ENCODE peak calls at places on chromosome 13, in four cellular contexts. T is transverse colon, D is stomach, C is SK-N-SH. B is an unnamed sample.
A peak's percentile ranks its signal among the peaks of the same experiment; 100 is the strongest.

GRCh38 chr13:97403893-97404683 is 29.9 kb upstream of the RAP2A start:
- DNase-seq in D (no peak), T (no peak), C (no peak), B (no peak)

GRCh38 chr13:104875008-104875762 is 1660.3 kb downstream of the EFNB2 start:
- DNase-seq in D (no peak), T (no peak), C (no peak), B (no peak)

GRCh38 chr13:78736142-78736541 is 77.2 kb upstream of the OBI1 start:
- DNase-seq in C (no peak), D (no peak), T (no peak), B (no peak)

GRCh38 chr13:60645552-60646138 is 248.6 kb downstream of the TDRD3 start:
- DNase-seq in D (no peak), C (no peak), T (no peak), B (no peak)

GRCh38 chr13:73341748-73342147 is 282.9 kb downstream of the KLF5 start:
- DNase-seq in T (no peak), C (no peak), D (no peak), B (no peak)

GRCh38 chr13:103142091-103142594 is 75.9 kb upstream of the SLC10A2 start:
- DNase-seq in C (no peak), D (no peak), T (no peak), B (no peak)

GRCh38 chr13:71290963-71291937 is 575.8 kb downstream of the DACH1 start:
- DNase-seq in D (no peak), T (peak; percentile 19), C (no peak), B (no peak)

GRCh38 chr13:93740334-93740733 is 513.7 kb downstream of the GPC6 start:
- DNase-seq in T (no peak), C (peak; percentile 16), D (no peak), B (no peak)

GRCh38 chr13:26561636-26562537 is 4.4 kb downstream of the WASF3 start:
- DNase-seq in D (no peak), T (no peak), C (peak; percentile 51), B (no peak)

GRCh38 chr13:36362251-36362650 is 16.1 kb upstream of the SPART start:
- DNase-seq in T (no peak), D (no peak), C (no peak), B (no peak)

GRCh38 chr13:111398196-111398595 is 77.8 kb downstream of the TEX29 start:
- DNase-seq in C (no peak), T (no peak), D (peak; percentile 17), B (no peak)

DNA sequence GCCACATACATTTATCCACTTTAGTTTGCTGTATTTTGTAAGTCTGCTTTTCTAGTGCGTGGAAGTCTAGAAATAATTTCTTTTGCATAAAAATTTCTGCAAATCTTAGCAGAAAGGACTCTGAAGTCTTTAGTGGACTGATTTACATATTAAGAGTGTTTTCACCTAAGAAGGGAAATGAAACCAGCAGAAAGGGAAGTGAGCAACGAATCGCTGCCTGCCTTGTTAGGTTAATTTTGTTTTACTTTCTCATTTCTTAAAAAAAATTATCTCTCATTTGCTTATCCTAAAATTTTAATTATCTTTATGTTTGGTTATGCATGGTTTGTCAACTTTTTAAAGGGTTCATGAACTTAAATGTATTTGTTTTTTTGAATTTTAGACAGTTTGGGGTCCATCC is 767 bp upstream of the GPR18 start:
- DNase-seq in D (no peak), T (no peak), C (no peak), B (no peak)
- H3K4me3 ChIP-seq in D (no peak overlapping the region), T (no peak overlapping the region), C (no peak overlapping the region), B (no peak overlapping the region)

GRCh38 chr13:110290153-110290552 is 16.8 kb downstream of the COL4A1 start:
- DNase-seq in T (no peak), D (no peak), C (no peak), B (no peak)
- TF ChIP-seq EP300 in T (peak; percentile 58), D (no peak), C (no peak), B (no peak)

DNA sequence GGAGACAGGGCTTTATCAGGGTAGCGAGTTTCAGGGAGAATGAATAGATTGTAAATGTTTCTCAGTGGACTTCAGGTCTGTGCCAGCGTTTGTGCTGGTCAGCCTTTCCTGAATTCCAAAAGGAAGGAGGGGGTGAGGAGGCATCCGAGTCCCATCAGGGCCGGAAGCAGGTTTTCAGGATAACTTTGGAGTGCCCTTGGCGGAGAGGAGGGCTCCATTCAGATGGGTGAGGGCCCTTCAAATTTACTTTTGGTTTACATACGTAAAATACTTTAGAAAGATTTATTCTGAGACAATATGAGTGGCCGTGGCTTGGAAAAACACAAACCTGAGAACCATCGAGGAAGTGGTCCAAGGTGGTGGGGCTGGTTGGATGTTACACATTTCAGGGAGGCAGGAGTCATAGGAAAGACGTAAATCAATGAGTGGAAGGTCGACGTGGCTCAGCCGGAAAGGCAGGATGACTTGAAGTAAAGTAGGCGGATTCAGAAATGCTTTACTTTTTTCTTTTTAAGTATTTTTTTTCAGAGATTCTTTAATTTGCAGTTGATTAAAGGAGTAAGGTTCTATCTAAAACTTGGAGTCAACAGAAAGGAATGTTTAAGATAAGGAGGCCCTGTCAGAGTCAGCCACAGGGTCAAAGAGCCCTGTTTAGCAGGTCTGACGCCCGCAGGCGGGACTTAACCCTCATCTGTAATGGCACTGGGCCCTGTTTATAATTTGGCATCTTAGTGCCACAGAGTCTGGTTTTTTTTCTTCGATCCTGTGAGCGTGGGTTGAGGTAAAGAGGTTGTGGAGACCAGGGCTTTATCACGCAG is 32.8 kb downstream of the ATP11A start:
- DNase-seq in D (peak; percentile 79), T (no peak), C (no peak), B (peak; percentile 62)
- TF ChIP-seq POLR2AphosphoS5 in D (peak; percentile 8), T (no peak), C (no peak), B (no peak)

GRCh38 chr13:48625396-48626076 is 28.2 kb upstream of the CYSLTR2 start:
- DNase-seq in T (no peak), D (no peak), C (no peak), B (no peak)
- H3K4me3 ChIP-seq in T (no peak overlapping the region), D (no peak overlapping the region), C (no peak overlapping the region), B (no peak overlapping the region)

GRCh38 chr13:46126074-46126473 is 21.2 kb upstream of the CPB2 start:
- DNase-seq in T (no peak), C (no peak), D (no peak), B (no peak)

GRCh38 chr13:46126552-46127171 is 21.8 kb upstream of the CPB2 start:
- DNase-seq in C (peak; percentile 68), D (peak; percentile 78), T (peak; percentile 45), B (no peak)

GRCh38 chr13:46127336-46128023 is 22.6 kb upstream of the CPB2 start:
- DNase-seq in D (no peak), C (no peak), T (no peak), B (no peak)

GRCh38 chr13:46124531-46124966 is 19.7 kb upstream of the CPB2 start:
- DNase-seq in D (no peak), C (no peak), T (no peak), B (no peak)

DNA sequence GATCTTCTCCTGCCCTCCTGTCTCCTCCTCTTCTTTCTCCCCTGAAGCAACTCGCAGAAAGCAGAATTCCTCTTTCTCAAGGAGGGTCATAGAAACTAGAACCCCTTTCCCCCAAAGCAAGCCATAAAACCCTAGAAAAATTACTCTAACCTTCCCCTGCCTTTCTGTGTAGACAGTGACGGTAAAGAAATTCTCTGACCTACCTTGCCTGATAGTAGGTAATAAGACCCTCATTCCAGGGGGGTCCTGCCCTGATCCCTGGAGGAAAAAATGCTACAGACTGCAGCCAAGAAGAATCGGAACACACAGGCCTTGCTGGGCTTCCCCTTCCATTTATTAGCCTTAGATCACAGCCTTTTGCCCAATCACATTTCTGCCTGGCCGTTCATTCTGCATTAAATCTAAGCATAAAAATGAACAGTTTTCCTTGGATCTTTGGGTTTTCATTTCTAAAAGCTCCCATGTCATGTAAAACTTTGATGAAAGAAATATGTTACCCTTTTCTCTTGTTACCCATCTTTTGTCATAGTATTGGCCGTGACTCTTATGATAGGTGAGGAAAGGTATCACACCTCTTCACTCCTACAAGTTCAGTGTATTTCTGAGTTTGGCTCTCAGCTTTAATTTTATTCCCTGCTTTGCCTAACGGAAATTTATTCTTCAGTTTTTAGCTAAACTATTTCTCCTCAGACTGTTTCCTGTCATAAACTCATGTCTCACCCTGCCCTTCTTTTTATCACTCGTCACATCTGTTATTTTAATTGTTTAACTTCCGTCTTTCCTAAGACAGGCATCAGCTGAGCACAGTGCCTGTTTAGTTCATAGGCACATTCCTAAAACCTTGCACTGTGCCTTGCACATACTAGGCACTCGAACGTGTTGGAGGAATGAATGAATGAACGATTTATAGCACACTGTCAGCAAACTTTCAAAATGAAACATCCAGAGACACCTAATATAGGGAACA is 20.4 kb upstream of the CPB2 start:
- DNase-seq in C (no peak), T (no peak), D (no peak), B (no peak)
- TF ChIP-seq EP300 in C (no peak), T (no peak), D (no peak), B (no peak)

DNA sequence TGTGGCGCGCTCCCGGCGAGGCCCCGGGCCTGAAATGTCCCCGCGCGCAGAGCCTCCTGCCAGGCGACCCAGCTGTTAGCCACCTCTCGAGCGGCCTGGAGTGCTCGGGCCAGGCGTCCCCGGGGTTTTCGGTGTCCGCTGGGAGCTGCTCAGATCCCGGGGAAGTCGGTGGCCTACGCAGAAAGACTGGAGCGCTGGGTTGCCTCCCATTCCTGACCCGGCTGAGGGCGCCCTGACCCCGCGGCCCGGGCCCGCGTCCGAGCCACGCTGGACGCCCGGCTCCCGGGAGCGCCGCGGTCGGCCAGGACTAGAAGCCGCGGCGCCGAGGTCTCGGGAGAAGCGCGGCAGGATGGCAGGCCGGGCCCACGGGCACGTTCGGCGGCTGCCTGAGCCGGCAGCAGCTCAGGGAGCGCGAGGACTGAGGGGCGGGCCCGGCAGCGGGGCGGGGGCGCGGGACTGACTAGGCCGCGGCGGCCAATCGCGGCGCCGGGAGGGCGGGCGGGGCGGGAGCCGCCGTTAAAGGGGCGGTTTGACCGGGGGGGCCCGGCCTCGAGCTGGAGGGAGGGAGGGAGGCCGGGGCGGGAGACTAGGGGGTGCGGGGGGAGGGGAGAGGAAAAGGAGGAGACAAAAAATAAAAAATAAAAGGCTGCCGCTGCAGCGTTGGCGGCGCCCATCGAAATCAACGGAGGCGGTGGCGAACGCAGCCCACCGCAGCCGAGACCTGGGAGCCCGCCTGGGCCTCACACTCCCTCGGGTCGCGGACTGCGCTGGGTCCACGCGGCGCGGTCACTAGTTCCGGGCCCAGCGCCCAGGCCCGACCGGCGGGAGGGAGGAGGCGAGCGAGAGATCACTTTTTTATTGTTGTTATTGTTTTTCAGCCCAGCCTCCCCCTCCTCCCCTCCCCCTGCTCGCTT is 1.1 kb upstream of the ZIC2 start:
- DNase-seq in D (peak; percentile 69), C (peak; percentile 85), T (peak; percentile 69), B (peak; percentile 77)
- TF ChIP-seq POLR2AphosphoS5 in D (no peak), C (no peak), T (no peak), B (no peak)

B was measured in suprapubic skin.